ENCODE peak calls at places on chromosomes 12 and 14, in four cellular contexts. L is DMS 273 treated with DMSO at 0.1 percent for 48 hours, J is H7, M is GM03348. Q is an unnamed sample.

GRCh38 chr12:9992296-9992695 is 6.6 kb downstream of the CLEC1B start:
- DNase-seq in L (no peak), J (no peak), M (no peak), Q (no peak)

GRCh38 chr12:50187084-50187900 is 20.1 kb upstream of the CERS5 start:
- DNase-seq in L (no peak), J (no peak), M (peak), Q (no peak)

GRCh38 chr14:54138354-54139038 is 181.9 kb upstream of the BMP4 start:
- DNase-seq in L (no peak), J (no peak), M (no peak), Q (no peak)

GRCh38 chr12:104304261-104305004 is 894 bp downstream of the EID3 start:
- DNase-seq in L (no peak), J (no peak), M (no peak), Q (no peak)

GRCh38 chr14:89428163-89428523 is 11.1 kb upstream of the FOXN3 start:
- DNase-seq in L (no peak), J (no peak), M (no peak), Q (no peak)

GRCh38 chr14:100813291-100813690 is 12.6 kb upstream of the MEG3 start:
- DNase-seq in L (no peak), J (no peak), M (no peak), Q (no peak)

GRCh38 chr14:67999693-68000384 is 180.3 kb downstream of the RAD51B start:
- DNase-seq in L (no peak), J (no peak), M (peak), Q (no peak)

GRCh38 chr14:52961060-52961639 is 10.3 kb upstream of the FERMT2 start:
- DNase-seq in L (peak), J (peak), M (peak), Q (peak)

GRCh38 chr14:99733551-99734405 is 49.7 kb downstream of the CYP46A1 start:
- DNase-seq in L (no peak), J (no peak), M (no peak), Q (no peak)

GRCh38 chr14:68216072-68216471 is 396.5 kb downstream of the RAD51B start:
- DNase-seq in L (no peak), J (no peak), M (no peak), Q (peak)

GRCh38 chr12:84785281-84785680 is 127.3 kb downstream of the SLC6A15 start:
- DNase-seq in L (no peak), J (no peak), M (no peak), Q (no peak)

GRCh38 chr14:106831322-106831720 is 1304.9 kb downstream of the TMEM121 start:
- DNase-seq in L (no peak), J (no peak), M (no peak), Q (no peak)

GRCh38 chr12:116624516-116624915 is 65.3 kb downstream of the MAP1LC3B2 start:
- DNase-seq in L (no peak), J (no peak), M (no peak), Q (no peak)

GRCh38 chr12:120822832-120823503 is 81.2 kb downstream of the SPPL3 start:
- DNase-seq in L (no peak), J (peak), M (no peak), Q (peak)

GRCh38 chr14:69473271-69473670 is 11.3 kb upstream of the PLEKHD1 start:
- DNase-seq in L (no peak), J (no peak), M (no peak), Q (no peak)

GRCh38 chr14:75409425-75410205 is 18.2 kb upstream of the JDP2 start:
- DNase-seq in L (no peak), J (peak), M (no peak), Q (peak)

GRCh38 chr14:78983126-78983525 is 813.0 kb downstream of the NRXN3 start:
- DNase-seq in L (no peak), J (no peak), M (peak), Q (peak)

Q was measured in cerebellar cortex.